ENCODE peak calls at places on chromosomes 12 and 14, in six cellular contexts. H, Q, K, U, N and Y are unnamed samples. For H3K4me1, the result is how much of the 10 kb centered on the place peaks cover.

GRCh38 chr12:126558810-126559209 is 1493.6 kb downstream of the AACS start:
- DNase-seq in H (no peak), Q (no peak), K (no peak), U (no peak), N (no peak), Y (no peak)

GRCh38 chr12:76688001-76688400 is 75.9 kb upstream of the ZDHHC17 start:
- DNase-seq in H (peak), Q (no peak), K (no peak), U (no peak), N (no peak), Y (no peak)

GRCh38 chr12:57755454-57756372 is 810 bp downstream of the MARCHF9 start:
- DNase-seq in H (no peak), Q (no peak), K (no peak), U (peak), N (peak), Y (no peak)

GRCh38 chr12:1421091-1421902 is 173.1 kb downstream of the FBXL14 start:
- DNase-seq in H (no peak), Q (no peak), K (no peak), U (no peak), N (no peak), Y (no peak)

GRCh38 chr14:26960049-26960688 is 362.3 kb upstream of the NOVA1 start:
- DNase-seq in H (no peak), Q (no peak), K (no peak), U (no peak), N (no peak), Y (no peak)

GRCh38 chr14:103512701-103513611 is 9.7 kb downstream of the CKB start:
- DNase-seq in H (peak), Q (peak), K (no peak), U (no peak), N (peak), Y (peak)

GRCh38 chr12:54000105-54000773 is at the start of gene HOXC9:
- DNase-seq in H (no peak), Q (no peak), K (no peak), U (no peak), N (no peak), Y (no peak)

GRCh38 chr14:102096569-102097188 is 9.8 kb upstream of the HSP90AA1 start:
- DNase-seq in H (peak), Q (peak), K (peak), U (peak), N (peak), Y (peak)

GRCh38 chr14:76926521-76927251 is 100.5 kb downstream of the LRRC74A start:
- DNase-seq in H (peak), Q (peak), K (no peak), U (peak), N (no peak), Y (no peak)

GRCh38 chr12:50220357-50221061 is 53.3 kb upstream of the CERS5 start:
- DNase-seq in H (peak), Q (no peak), K (no peak), U (peak), N (no peak), Y (peak)

GRCh38 chr14:68160779-68161546 is 341.4 kb downstream of the RAD51B start:
- DNase-seq in H (no peak), Q (no peak), K (no peak), U (no peak), N (no peak), Y (no peak)

GRCh38 chr14:66009104-66009503 is 477.1 kb upstream of the CCDC196 start:
- DNase-seq in H (peak), Q (no peak), K (peak), U (no peak), N (no peak), Y (no peak)

GRCh38 chr14:60195179-60195810 is 30.1 kb upstream of the DHRS7 start:
- DNase-seq in H (no peak), Q (no peak), K (no peak), U (no peak), N (no peak), Y (no peak)

GRCh38 chr14:80664576-80664975 is 277.0 kb downstream of the CEP128 start:
- DNase-seq in H (peak), Q (no peak), K (no peak), U (no peak), N (no peak), Y (no peak)

GRCh38 chr14:31505411-31505810 is 17.6 kb upstream of the GPR33 start:
- DNase-seq in H (peak), Q (no peak), K (no peak), U (no peak), N (no peak), Y (no peak)

GRCh38 chr12:64699504-64700115 is 59.6 kb downstream of the GNS start:
- DNase-seq in H (no peak), Q (peak), K (no peak), U (no peak), N (no peak), Y (no peak)
- H3K4me1 ChIP-seq in H (under half), Q (under half), K (under half), U (under half), N (under half), Y (under half)

GRCh38 chr14:39998114-39998513 is 565.9 kb upstream of the FBXO33 start:
- DNase-seq in H (no peak), Q (no peak), K (no peak), U (no peak), N (no peak), Y (no peak)
- H3K4me3 ChIP-seq in H (no peak), Q (no peak), K (no peak), U (no peak), N (no peak), Y (no peak)

DNA sequence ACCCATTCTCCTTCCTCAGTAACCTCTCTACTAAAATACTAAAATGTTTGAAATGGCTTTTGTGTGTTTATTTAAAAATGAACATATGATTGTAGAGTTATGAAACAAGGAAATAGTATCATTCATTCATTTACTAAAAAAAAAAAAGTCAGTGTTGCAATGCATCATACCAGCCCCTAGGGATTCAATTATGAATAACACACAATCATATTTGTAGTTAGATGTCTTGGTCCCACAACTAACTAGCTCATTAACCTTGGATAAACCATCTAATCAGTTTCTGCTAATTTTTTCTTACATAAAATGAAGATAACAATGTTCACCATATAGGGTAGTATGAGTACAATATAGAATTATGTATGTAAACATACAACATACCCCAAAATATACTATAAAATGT is 183.2 kb downstream of the GRIN2B start:
- DNase-seq in H (no peak), Q (no peak), K (no peak), U (no peak), N (no peak), Y (no peak)
- TF ChIP-seq CTCF in H (no peak), Q (no peak), K (no peak), U (no peak), N (no peak), Y (no peak)

DNA sequence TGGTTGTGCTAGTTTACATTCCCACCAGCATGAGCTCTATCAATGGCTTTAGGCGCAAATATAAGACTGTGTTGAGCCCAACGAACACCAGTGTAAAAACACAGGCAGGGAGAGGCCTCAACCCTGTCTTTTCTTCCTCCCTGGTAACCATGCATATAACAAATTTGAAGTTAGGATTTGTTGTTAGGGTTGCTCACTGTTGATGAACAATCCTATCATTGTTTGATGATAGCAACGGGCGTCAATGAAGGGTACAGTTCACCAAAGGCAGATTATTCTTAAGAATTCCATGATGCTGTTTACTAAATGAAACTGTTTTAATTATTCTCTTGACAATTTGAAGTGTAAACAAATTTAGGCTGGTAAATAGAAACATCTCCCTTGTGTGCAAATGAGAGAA is 13.5 kb upstream of the LMNTD1 start:
- DNase-seq in H (no peak), Q (no peak), K (no peak), U (no peak), N (no peak), Y (no peak)
- H3K4me1 ChIP-seq in H (under half), Q (under half), K (under half), U (under half), N (under half), Y (under half)